ENCODE peak calls at places on chromosomes 3 and 15, in six cellular contexts. J is EL; B is AG08395; V is erythroblast; M is activated CD8-positive, alpha-beta memory T cell treated with anti-CD3 and anti-CD28 coated beads, Interleukin-2, amount 50 U/mL, for 48 hours; G is psoas muscle. U is an unnamed sample.

GRCh38 chr3:146166450-146167222 is 5.7 kb upstream of the PLOD2 start:
- DNase-seq in J (peak), B (peak), V (no peak), M (no peak), G (no peak), U (no peak)

GRCh38 chr3:154184582-154184981 is 63.4 kb downstream of the ARHGEF26 start:
- DNase-seq in J (no peak), B (no peak), V (no peak), M (no peak), G (no peak), U (no peak)

GRCh38 chr3:158097571-158098553 is 8.4 kb downstream of the SHOX2 start:
- DNase-seq in J (peak), B (no peak), V (peak), M (peak), G (peak), U (peak)

GRCh38 chr3:179971280-179971679 is 65.5 kb downstream of the PEX5L start:
- DNase-seq in J (no peak), B (no peak), V (no peak), M (no peak), G (no peak), U (no peak)

GRCh38 chr15:69064649-69065048 is 50.2 kb downstream of the NOX5 start:
- DNase-seq in J (no peak), B (no peak), V (no peak), M (peak), G (no peak), U (no peak)

GRCh38 chr3:27507515-27508266 is 23.5 kb upstream of the SLC4A7 start:
- DNase-seq in J (no peak), B (no peak), V (no peak), M (no peak), G (no peak), U (no peak)

GRCh38 chr3:195270350-195271115 is 426 bp downstream of the XXYLT1 start:
- DNase-seq in J (peak), B (peak), V (peak), M (peak), G (peak), U (no peak)

GRCh38 chr3:37907371-37907770 is 45.7 kb downstream of the CTDSPL start:
- DNase-seq in J (no peak), B (no peak), V (no peak), M (no peak), G (no peak), U (no peak)

GRCh38 chr3:83946554-83946953 is 1012.2 kb upstream of the CADM2 start:
- DNase-seq in J (no peak), B (no peak), V (no peak), M (no peak), G (no peak), U (no peak)

GRCh38 chr3:148075829-148076716 is 621.6 kb upstream of the AGTR1 start:
- DNase-seq in J (peak), B (peak), V (no peak), M (no peak), G (no peak), U (no peak)

GRCh38 chr3:53195602-53196574 is 34.9 kb downstream of the PRKCD start:
- DNase-seq in J (peak), B (peak), V (peak), M (peak), G (peak), U (no peak)

GRCh38 chr3:14319654-14320182 is 82.7 kb upstream of the SLC6A6 start:
- DNase-seq in J (peak), B (peak), V (peak), M (no peak), G (no peak), U (no peak)